ENCODE peak calls at places on chromosome 16, in eight cellular contexts. One of them, this sample, is unnamed. For H3K4me1, the result is how much of the 10 kb centered on the place peaks cover.

GRCh38 chr16:54158986-54159385 is 127.6 kb downstream of the IRX3 start:
- DNase-seq in SK-N-SH: no peak
- DNase-seq in CD8-positive, alpha-beta T cell: no peak
- DNase-seq in Panc1: no peak
- DNase-seq in MM.1S: no peak
- DNase-seq in GM23248: no peak
- DNase-seq in lower lobe of right lung: no peak
- DNase-seq in BE2C: no peak
- DNase-seq in this sample: no peak

GRCh38 chr16:11356573-11357331 is 11.5 kb downstream of the RMI2 start:
- DNase-seq in CD8-positive, alpha-beta T cell: peak
- DNase-seq in GM23248: peak
- DNase-seq in Panc1: no peak
- DNase-seq in SK-N-SH: peak
- DNase-seq in MM.1S: peak
- DNase-seq in lower lobe of right lung: peak
- DNase-seq in BE2C: peak
- DNase-seq in this sample: peak

GRCh38 chr16:72537684-72538083 is 365.7 kb upstream of the PMFBP1 start:
- DNase-seq in CD8-positive, alpha-beta T cell: no peak
- DNase-seq in MM.1S: no peak
- DNase-seq in lower lobe of right lung: no peak
- DNase-seq in SK-N-SH: peak
- DNase-seq in BE2C: no peak
- DNase-seq in Panc1: no peak
- DNase-seq in GM23248: peak
- DNase-seq in this sample: no peak

GRCh38 chr16:64951681-64952080 is 170.2 kb downstream of the CDH11 start:
- DNase-seq in CD8-positive, alpha-beta T cell: no peak
- DNase-seq in Panc1: no peak
- DNase-seq in BE2C: no peak
- DNase-seq in lower lobe of right lung: no peak
- DNase-seq in SK-N-SH: no peak
- DNase-seq in MM.1S: no peak
- DNase-seq in GM23248: no peak
- DNase-seq in this sample: no peak

GRCh38 chr16:77172964-77173363 is 18.0 kb upstream of the MON1B start:
- DNase-seq in Panc1: no peak
- DNase-seq in SK-N-SH: no peak
- DNase-seq in MM.1S: no peak
- DNase-seq in CD8-positive, alpha-beta T cell: no peak
- DNase-seq in BE2C: no peak
- DNase-seq in GM23248: no peak
- DNase-seq in lower lobe of right lung: no peak
- DNase-seq in this sample: no peak

GRCh38 chr16:66521227-66521626 is 28.7 kb downstream of the TK2 start:
- DNase-seq in BE2C: no peak
- DNase-seq in SK-N-SH: no peak
- DNase-seq in lower lobe of right lung: no peak
- DNase-seq in CD8-positive, alpha-beta T cell: no peak
- DNase-seq in GM23248: no peak
- DNase-seq in MM.1S: no peak
- DNase-seq in Panc1: no peak
- DNase-seq in this sample: no peak

GRCh38 chr16:9091867-9092281 is 430 bp downstream of the HAPSTR1 start:
- DNase-seq in CD8-positive, alpha-beta T cell: no peak
- DNase-seq in lower lobe of right lung: peak
- DNase-seq in BE2C: no peak
- DNase-seq in SK-N-SH: no peak
- DNase-seq in Panc1: no peak
- DNase-seq in MM.1S: peak
- DNase-seq in GM23248: peak
- DNase-seq in this sample: no peak

GRCh38 chr16:31331141-31331764 is 23.7 kb upstream of the ITGAX start:
- DNase-seq in MM.1S: no peak
- DNase-seq in lower lobe of right lung: no peak
- DNase-seq in GM23248: no peak
- DNase-seq in SK-N-SH: no peak
- DNase-seq in CD8-positive, alpha-beta T cell: peak
- DNase-seq in BE2C: no peak
- DNase-seq in Panc1: no peak
- DNase-seq in this sample: no peak

GRCh38 chr16:47928008-47928407 is 227.8 kb downstream of the ABCC12 start:
- DNase-seq in MM.1S: peak
- DNase-seq in Panc1: no peak
- DNase-seq in GM23248: no peak
- DNase-seq in CD8-positive, alpha-beta T cell: no peak
- DNase-seq in BE2C: peak
- DNase-seq in lower lobe of right lung: no peak
- DNase-seq in SK-N-SH: no peak
- DNase-seq in this sample: no peak

GRCh38 chr16:31354394-31355291 is at the start of gene ITGAX:
- DNase-seq in CD8-positive, alpha-beta T cell: peak
- DNase-seq in Panc1: no peak
- DNase-seq in lower lobe of right lung: peak
- DNase-seq in SK-N-SH: peak
- DNase-seq in MM.1S: no peak
- DNase-seq in GM23248: peak
- DNase-seq in BE2C: no peak
- DNase-seq in this sample: peak

GRCh38 chr16:68668266-68668665 is 23.2 kb downstream of the CDH3 start:
- DNase-seq in Panc1: no peak
- DNase-seq in SK-N-SH: no peak
- DNase-seq in CD8-positive, alpha-beta T cell: no peak
- DNase-seq in BE2C: no peak
- DNase-seq in lower lobe of right lung: no peak
- DNase-seq in GM23248: peak
- DNase-seq in MM.1S: peak
- DNase-seq in this sample: no peak

GRCh38 chr16:25198021-25198420 is 18.7 kb upstream of the AQP8 start:
- DNase-seq in Panc1: no peak
- DNase-seq in GM23248: peak
- DNase-seq in CD8-positive, alpha-beta T cell: no peak
- DNase-seq in MM.1S: no peak
- DNase-seq in BE2C: no peak
- DNase-seq in lower lobe of right lung: no peak
- DNase-seq in SK-N-SH: no peak
- DNase-seq in this sample: no peak

GRCh38 chr16:85347213-85347591 is 234.9 kb upstream of the CIBAR2 start:
- DNase-seq in BE2C: peak
- DNase-seq in lower lobe of right lung: no peak
- DNase-seq in MM.1S: no peak
- DNase-seq in GM23248: peak
- DNase-seq in SK-N-SH: peak
- DNase-seq in CD8-positive, alpha-beta T cell: no peak
- DNase-seq in Panc1: no peak
- DNase-seq in this sample: no peak

GRCh38 chr16:88759245-88759975 is 25.6 kb downstream of the PIEZO1 start:
- DNase-seq in lower lobe of right lung: peak
- DNase-seq in CD8-positive, alpha-beta T cell: peak
- DNase-seq in GM23248: no peak
- DNase-seq in SK-N-SH: no peak
- DNase-seq in MM.1S: no peak
- DNase-seq in Panc1: no peak
- DNase-seq in BE2C: peak
- DNase-seq in this sample: no peak

GRCh38 chr16:25037632-25038031 is 22.5 kb upstream of the ARHGAP17 start:
- DNase-seq in MM.1S: no peak
- DNase-seq in BE2C: no peak
- DNase-seq in lower lobe of right lung: no peak
- DNase-seq in SK-N-SH: no peak
- DNase-seq in Panc1: no peak
- DNase-seq in GM23248: no peak
- DNase-seq in CD8-positive, alpha-beta T cell: no peak
- DNase-seq in this sample: no peak

GRCh38 chr16:66844009-66844341 is 239 bp upstream of the CA7 start:
- DNase-seq in CD8-positive, alpha-beta T cell: no peak
- DNase-seq in MM.1S: no peak
- DNase-seq in BE2C: no peak
- DNase-seq in GM23248: no peak
- DNase-seq in Panc1: no peak
- DNase-seq in SK-N-SH: no peak
- DNase-seq in lower lobe of right lung: no peak
- DNase-seq in this sample: no peak

GRCh38 chr16:73569266-73569665 is 521.3 kb upstream of the ZFHX3 start:
- DNase-seq in BE2C: no peak
- DNase-seq in GM23248: no peak
- DNase-seq in CD8-positive, alpha-beta T cell: no peak
- DNase-seq in MM.1S: no peak
- DNase-seq in SK-N-SH: no peak
- DNase-seq in lower lobe of right lung: no peak
- DNase-seq in Panc1: no peak
- DNase-seq in this sample: no peak

GRCh38 chr16:89193576-89194293 is 6.6 kb downstream of the SLC22A31 start:
- DNase-seq in GM23248: no peak
- DNase-seq in lower lobe of right lung: peak
- DNase-seq in MM.1S: no peak
- DNase-seq in BE2C: peak
- DNase-seq in Panc1: no peak
- DNase-seq in CD8-positive, alpha-beta T cell: no peak
- DNase-seq in SK-N-SH: peak
- DNase-seq in this sample: no peak

GRCh38 chr16:70553645-70554044 is 30.0 kb downstream of the SF3B3 start:
- DNase-seq in SK-N-SH: no peak
- DNase-seq in CD8-positive, alpha-beta T cell: no peak
- DNase-seq in MM.1S: no peak
- DNase-seq in BE2C: no peak
- DNase-seq in GM23248: peak
- DNase-seq in Panc1: no peak
- DNase-seq in lower lobe of right lung: no peak
- DNase-seq in this sample: no peak

GRCh38 chr16:4309833-4310266 is 6.0 kb upstream of the GLIS2 start:
- DNase-seq in MM.1S: peak
- DNase-seq in BE2C: peak
- DNase-seq in Panc1: no peak
- DNase-seq in GM23248: peak
- DNase-seq in SK-N-SH: no peak
- DNase-seq in CD8-positive, alpha-beta T cell: peak
- DNase-seq in lower lobe of right lung: peak
- DNase-seq in this sample: no peak

GRCh38 chr16:68378436-68379415 is 67.9 kb downstream of the PRMT7 start:
- DNase-seq in Panc1: no peak
- DNase-seq in lower lobe of right lung: no peak
- DNase-seq in GM23248: no peak
- DNase-seq in CD8-positive, alpha-beta T cell: no peak
- DNase-seq in BE2C: peak
- DNase-seq in SK-N-SH: no peak
- DNase-seq in MM.1S: no peak
- DNase-seq in this sample: no peak

GRCh38 chr16:56201030-56201429 is 9.7 kb downstream of the GNAO1 start:
- DNase-seq in MM.1S: no peak
- DNase-seq in GM23248: no peak
- DNase-seq in Panc1: no peak
- DNase-seq in SK-N-SH: no peak
- DNase-seq in lower lobe of right lung: no peak
- DNase-seq in BE2C: no peak
- DNase-seq in CD8-positive, alpha-beta T cell: no peak
- DNase-seq in this sample: no peak
- H3K4me1 ChIP-seq in MM.1S: under half
- H3K4me1 ChIP-seq in GM23248: under half
- H3K4me1 ChIP-seq in Panc1: under half
- H3K4me1 ChIP-seq in SK-N-SH: under half
- H3K4me1 ChIP-seq in lower lobe of right lung: under half
- H3K4me1 ChIP-seq in BE2C: under half
- H3K4me1 ChIP-seq in CD8-positive, alpha-beta T cell: under half
- H3K4me1 ChIP-seq in this sample: under half

DNA sequence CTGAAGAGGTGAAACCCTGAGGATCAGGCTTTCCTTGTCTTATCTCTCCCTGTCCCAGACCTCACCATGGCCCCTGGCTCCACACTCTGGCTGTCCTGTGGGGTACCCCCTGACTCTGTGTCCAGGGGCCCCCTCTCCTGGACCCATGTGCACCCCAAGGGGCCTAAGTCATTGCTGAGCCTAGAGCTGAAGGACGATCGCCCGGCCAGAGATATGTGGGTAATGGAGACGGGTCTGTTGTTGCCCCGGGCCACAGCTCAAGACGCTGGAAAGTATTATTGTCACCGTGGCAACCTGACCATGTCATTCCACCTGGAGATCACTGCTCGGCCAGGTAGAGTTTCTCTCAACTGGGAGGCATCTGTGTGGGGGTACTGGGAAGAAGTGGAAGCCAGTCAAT is 1.4 kb downstream of the CD19 start:
- DNase-seq in CD8-positive, alpha-beta T cell: no peak
- DNase-seq in GM23248: no peak
- DNase-seq in SK-N-SH: no peak
- DNase-seq in MM.1S: no peak
- DNase-seq in lower lobe of right lung: no peak
- DNase-seq in BE2C: no peak
- DNase-seq in Panc1: no peak
- DNase-seq in this sample: no peak
- H3K4me3 ChIP-seq in CD8-positive, alpha-beta T cell: no peak
- H3K4me3 ChIP-seq in GM23248: no peak
- H3K4me3 ChIP-seq in SK-N-SH: no peak
- H3K4me3 ChIP-seq in MM.1S: no peak
- H3K4me3 ChIP-seq in lower lobe of right lung: no peak
- H3K4me3 ChIP-seq in BE2C: no peak
- H3K4me3 ChIP-seq in Panc1: no peak
- H3K4me3 ChIP-seq in this sample: no peak

GRCh38 chr16:87390641-87391323 is 1.4 kb upstream of the MAP1LC3B start:
- DNase-seq in BE2C: no peak
- DNase-seq in CD8-positive, alpha-beta T cell: no peak
- DNase-seq in SK-N-SH: no peak
- DNase-seq in lower lobe of right lung: peak
- DNase-seq in Panc1: no peak
- DNase-seq in GM23248: no peak
- DNase-seq in MM.1S: no peak
- DNase-seq in this sample: no peak

GRCh38 chr16:87392823-87393679 is 915 bp downstream of the MAP1LC3B start:
- DNase-seq in lower lobe of right lung: peak
- DNase-seq in GM23248: peak
- DNase-seq in MM.1S: peak
- DNase-seq in SK-N-SH: peak
- DNase-seq in Panc1: no peak
- DNase-seq in BE2C: peak
- DNase-seq in CD8-positive, alpha-beta T cell: peak
- DNase-seq in this sample: no peak

GRCh38 chr16:87393680-87394055 is 1.5 kb downstream of the MAP1LC3B start:
- DNase-seq in Panc1: no peak
- DNase-seq in BE2C: no peak
- DNase-seq in MM.1S: no peak
- DNase-seq in CD8-positive, alpha-beta T cell: no peak
- DNase-seq in GM23248: no peak
- DNase-seq in SK-N-SH: no peak
- DNase-seq in lower lobe of right lung: no peak
- DNase-seq in this sample: no peak

GRCh38 chr16:87391324-87391949 is 699 bp upstream of the MAP1LC3B start:
- DNase-seq in BE2C: peak
- DNase-seq in SK-N-SH: no peak
- DNase-seq in CD8-positive, alpha-beta T cell: no peak
- DNase-seq in lower lobe of right lung: peak
- DNase-seq in GM23248: peak
- DNase-seq in MM.1S: no peak
- DNase-seq in Panc1: no peak
- DNase-seq in this sample: peak

GRCh38 chr16:87391950-87392822 is at the start of gene MAP1LC3B:
- DNase-seq in CD8-positive, alpha-beta T cell: peak
- DNase-seq in GM23248: peak
- DNase-seq in lower lobe of right lung: peak
- DNase-seq in SK-N-SH: peak
- DNase-seq in BE2C: peak
- DNase-seq in Panc1: peak
- DNase-seq in MM.1S: peak
- DNase-seq in this sample: peak
- H3K4me1 ChIP-seq in CD8-positive, alpha-beta T cell: under half
- H3K4me1 ChIP-seq in GM23248: under half
- H3K4me1 ChIP-seq in lower lobe of right lung: half or more
- H3K4me1 ChIP-seq in SK-N-SH: under half
- H3K4me1 ChIP-seq in BE2C: under half
- H3K4me1 ChIP-seq in Panc1: under half
- H3K4me1 ChIP-seq in MM.1S: under half
- H3K4me1 ChIP-seq in this sample: half or more

GRCh38 chr16:15913046-15913698 is 24.8 kb upstream of the CEP20 start:
- DNase-seq in SK-N-SH: no peak
- DNase-seq in MM.1S: no peak
- DNase-seq in lower lobe of right lung: no peak
- DNase-seq in Panc1: no peak
- DNase-seq in GM23248: no peak
- DNase-seq in BE2C: no peak
- DNase-seq in CD8-positive, alpha-beta T cell: no peak
- DNase-seq in this sample: no peak
- H3K4me3 ChIP-seq in SK-N-SH: no peak
- H3K4me3 ChIP-seq in MM.1S: no peak
- H3K4me3 ChIP-seq in lower lobe of right lung: no peak
- H3K4me3 ChIP-seq in Panc1: no peak
- H3K4me3 ChIP-seq in GM23248: no peak
- H3K4me3 ChIP-seq in BE2C: no peak
- H3K4me3 ChIP-seq in CD8-positive, alpha-beta T cell: no peak
- H3K4me3 ChIP-seq in this sample: no peak